ENCODE peak calls at places on chromosomes 11 and 22, in eight cellular contexts. G, D, N, A, L, S, Y and M are unnamed samples.

GRCh38 chr11:64865286-64866172 is 12.9 kb downstream of the EHD1 start:
- DNase-seq in G (peak; percentile 42), D (peak; percentile 80), N (no peak), A (peak; percentile 56), L (no peak), S (no peak), Y (no peak), M (no peak)

GRCh38 chr11:12113294-12113693 is 2.9 kb downstream of the MICAL2 start:
- DNase-seq in G (no peak), D (no peak), N (no peak), A (peak; percentile 57), L (no peak), S (no peak), Y (no peak), M (no peak)

GRCh38 chr22:49628351-49629023 is 199.2 kb downstream of the BRD1 start:
- DNase-seq in G (no peak), D (no peak), N (no peak), A (no peak), L (no peak), S (peak; percentile 7), Y (no peak), M (no peak)

GRCh38 chr11:118913411-118914125 is 12.2 kb downstream of the BCL9L start:
- DNase-seq in G (peak; percentile 39), D (no peak), N (no peak), A (no peak), L (no peak), S (no peak), Y (no peak), M (no peak)

GRCh38 chr11:8090756-8091155 is 9.7 kb downstream of the TUB start:
- DNase-seq in G (peak; percentile 33), D (peak; percentile 51), N (peak; percentile 8), A (peak; percentile 48), L (no peak), S (peak; percentile 85), Y (no peak), M (peak; percentile 32)

GRCh38 chr11:23217072-23217471 is 356.8 kb upstream of the CCDC179 start:
- DNase-seq in G (no peak), D (no peak), N (no peak), A (no peak), L (no peak), S (no peak), Y (no peak), M (no peak)

GRCh38 chr11:59756496-59756840 is 1.3 kb downstream of the STX3 start:
- DNase-seq in G (peak; percentile 76), D (no peak), N (no peak), A (peak; percentile 8), L (no peak), S (no peak), Y (no peak), M (no peak)

GRCh38 chr22:26487996-26488395 is 4.3 kb downstream of the SRRD start:
- DNase-seq in G (no peak), D (no peak), N (no peak), A (no peak), L (no peak), S (no peak), Y (no peak), M (no peak)

GRCh38 chr22:45201678-45202332 is 38.1 kb downstream of the NUP50 start:
- DNase-seq in G (peak; percentile 84), D (no peak), N (no peak), A (peak; percentile 77), L (no peak), S (no peak), Y (no peak), M (no peak)

GRCh38 chr22:37258005-37258790 is 14.1 kb upstream of the RAC2 start:
- DNase-seq in G (no peak), D (no peak), N (no peak), A (no peak), L (no peak), S (no peak), Y (no peak), M (no peak)

GRCh38 chr11:94678236-94678635 is 89.9 kb upstream of the AMOTL1 start:
- DNase-seq in G (peak; percentile 81), D (no peak), N (no peak), A (no peak), L (no peak), S (no peak), Y (no peak), M (no peak)

GRCh38 chr11:132202621-132203020 is 832.2 kb downstream of the NTM start:
- DNase-seq in G (no peak), D (no peak), N (no peak), A (no peak), L (no peak), S (no peak), Y (no peak), M (no peak)

DNA sequence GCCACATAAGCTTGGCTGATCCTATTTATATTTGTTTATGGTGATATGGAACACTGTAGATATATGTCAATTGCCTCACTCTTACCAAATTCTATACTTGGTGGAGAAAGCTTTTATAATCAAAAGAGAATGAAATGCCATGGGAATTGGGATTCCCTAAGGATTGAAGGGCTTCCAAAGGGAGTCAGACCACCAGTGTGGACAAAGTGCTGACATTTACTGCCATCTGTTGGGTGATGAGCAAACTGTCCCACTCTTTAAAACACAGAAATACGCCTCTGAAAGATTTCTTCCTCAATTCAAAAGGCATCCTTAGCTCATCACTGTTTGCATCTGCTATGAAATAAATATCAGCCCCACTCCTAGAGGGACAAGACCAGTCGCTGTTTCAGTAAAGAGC is 7.1 kb downstream of the SLC1A2 start:
- DNase-seq in G (no peak), D (no peak), N (no peak), A (peak; percentile 33), L (no peak), S (no peak), Y (no peak), M (no peak)
- TF ChIP-seq CTCF in G (peak; percentile 54), D (peak; percentile 70), N (peak; percentile 48), A (peak; percentile 44), L (no peak), S (no peak), Y (peak; percentile 31), M (peak; percentile 53)

GRCh38 chr11:116893437-116893836 is 56.0 kb upstream of the APOA1 start:
- DNase-seq in G (no peak), D (no peak), N (no peak), A (no peak), L (no peak), S (no peak), Y (no peak), M (no peak)

GRCh38 chr11:116893906-116894305 is 56.5 kb upstream of the APOA1 start:
- DNase-seq in G (no peak), D (no peak), N (no peak), A (no peak), L (no peak), S (no peak), Y (no peak), M (no peak)

GRCh38 chr11:116892374-116892773 is 55.0 kb upstream of the APOA1 start:
- DNase-seq in G (no peak), D (no peak), N (no peak), A (no peak), L (no peak), S (no peak), Y (no peak), M (no peak)

GRCh38 chr11:116896211-116896610 is 58.8 kb upstream of the APOA1 start:
- DNase-seq in G (no peak), D (no peak), N (no peak), A (no peak), L (no peak), S (no peak), Y (no peak), M (no peak)

GRCh38 chr11:116895053-116895757 is 57.8 kb upstream of the APOA1 start:
- DNase-seq in G (peak; percentile 27), D (no peak), N (no peak), A (peak; percentile 29), L (no peak), S (peak; percentile 67), Y (no peak), M (no peak)
- TF ChIP-seq CTCF in G (no peak), D (peak; percentile 66), N (no peak), A (peak; percentile 45), L (no peak), S (no peak), Y (no peak), M (no peak)

DNA sequence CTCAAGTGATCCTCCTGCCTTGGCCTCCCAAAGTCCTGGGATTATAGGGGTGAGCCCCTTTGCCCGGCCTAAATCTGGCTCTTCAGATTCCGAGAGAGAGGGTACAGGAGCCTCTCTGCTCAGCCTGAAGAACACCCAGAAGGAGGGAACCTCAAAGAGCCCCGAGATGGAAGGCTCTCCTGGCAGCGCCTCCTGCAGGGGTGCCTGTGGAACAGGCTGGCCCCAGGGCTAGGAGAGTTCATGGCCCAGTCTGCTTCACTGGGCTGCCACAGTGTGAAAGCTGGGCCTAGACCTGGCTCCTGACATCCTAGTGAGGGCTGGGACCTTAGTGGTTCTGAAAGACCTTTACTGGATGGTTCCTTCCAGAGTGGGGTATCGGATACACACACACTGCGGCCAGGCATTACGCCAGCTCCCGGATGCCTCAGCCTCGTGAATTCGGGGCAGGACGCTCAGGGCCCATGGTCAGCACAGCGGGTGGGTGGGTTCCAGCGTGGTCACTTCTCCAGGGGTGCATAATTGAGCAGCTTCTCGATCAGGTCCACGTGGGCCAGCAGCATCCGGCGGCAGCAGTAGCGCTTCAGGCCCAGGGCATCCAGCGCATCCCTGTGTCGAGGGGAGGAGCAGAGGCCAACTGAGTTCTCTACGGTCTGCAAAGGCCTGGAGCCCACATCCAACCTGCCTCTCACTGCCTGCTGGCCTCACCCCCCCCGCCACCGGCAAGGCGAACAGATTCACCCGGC is 2.3 kb downstream of the POLR2L start:
- DNase-seq in G (peak; percentile 39), D (no peak), N (no peak), A (no peak), L (no peak), S (no peak), Y (no peak), M (no peak)
- TF ChIP-seq CTCF in G (peak; percentile 49), D (peak; percentile 51), N (no peak), A (peak; percentile 24), L (no peak), S (no peak), Y (no peak), M (no peak)

GRCh38 chr11:121762820-121763219 is 310.1 kb upstream of the SORL1-AS1 start:
- DNase-seq in G (peak; percentile 47), D (peak; percentile 23), N (no peak), A (peak; percentile 47), L (no peak), S (peak; percentile 22), Y (peak; percentile 91), M (no peak)
- TF ChIP-seq CTCF in G (no peak), D (no peak), N (no peak), A (no peak), L (no peak), S (no peak), Y (no peak), M (no peak)

GRCh38 chr11:63508009-63508408 is 2.1 kb downstream of the LGALS12 start:
- DNase-seq in G (no peak), D (peak; percentile 41), N (peak; percentile 28), A (no peak), L (no peak), S (peak; percentile 68), Y (no peak), M (peak; percentile 72)
- TF ChIP-seq CTCF in G (peak; percentile 23), D (peak; percentile 68), N (peak; percentile 46), A (peak; percentile 23), L (no peak), S (no peak), Y (peak; percentile 21), M (peak; percentile 14)

DNA sequence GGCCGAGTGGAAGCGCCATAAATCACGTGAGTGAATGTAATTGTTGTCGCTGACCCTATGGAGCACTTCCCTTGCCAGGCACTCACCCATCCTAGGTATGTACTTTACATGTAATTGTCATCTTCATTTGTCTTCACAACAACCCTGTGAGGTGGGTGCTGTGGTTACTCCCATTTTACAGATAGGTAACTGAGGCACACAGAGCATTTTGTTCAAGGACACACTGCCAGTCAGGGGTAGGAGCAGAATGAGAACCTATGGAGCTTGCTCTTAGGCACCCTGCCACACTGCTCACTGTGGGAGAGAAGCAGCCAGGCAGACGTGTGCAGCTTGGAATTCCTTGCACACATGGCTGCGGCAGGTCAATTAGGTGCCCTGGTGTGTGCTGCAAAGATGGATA is 785 bp upstream of the EFCAB6 start:
- DNase-seq in G (no peak), D (no peak), N (no peak), A (peak; percentile 3), L (no peak), S (no peak), Y (no peak), M (no peak)
- TF ChIP-seq CTCF in G (no peak), D (no peak), N (no peak), A (no peak), L (no peak), S (no peak), Y (no peak), M (no peak)